ENCODE peak calls at places on chromosomes 11 and 22, in five cellular contexts. I is DND-41, K is body of pancreas, N is heart right ventricle, W is GM12878. A is an unnamed sample.

GRCh38 chr11:124538019-124538418 is 5.4 kb downstream of the OR8B12 start:
- DNase-seq in I (no peak), K (no peak), N (no peak), W (no peak), A (no peak)

GRCh38 chr11:94825111-94825880 is 57.1 kb downstream of the AMOTL1 start:
- DNase-seq in I (no peak), K (no peak), N (no peak), W (no peak), A (no peak)

GRCh38 chr11:114040706-114041211 is 18.8 kb upstream of the ZBTB16 start:
- DNase-seq in I (no peak), K (peak; percentile 56), N (no peak), W (no peak), A (no peak)

GRCh38 chr11:93059074-93059957 is 89.9 kb downstream of the MTNR1B start:
- DNase-seq in I (no peak), K (no peak), N (no peak), W (no peak), A (no peak)

GRCh38 chr11:46382644-46383403 is 1.4 kb downstream of the MDK start:
- DNase-seq in I (no peak), K (peak; percentile 40), N (no peak), W (no peak), A (no peak)

GRCh38 chr11:12121504-12121903 is 11.1 kb downstream of the MICAL2 start:
- DNase-seq in I (no peak), K (no peak), N (no peak), W (no peak), A (no peak)

GRCh38 chr11:131924446-131925240 is 554.2 kb downstream of the NTM start:
- DNase-seq in I (no peak), K (peak; percentile 61), N (no peak), W (no peak), A (no peak)

GRCh38 chr11:111135101-111135500 is 110.4 kb upstream of the POU2AF2 start:
- DNase-seq in I (no peak), K (no peak), N (no peak), W (no peak), A (no peak)

GRCh38 chr11:58392741-58393140 is 13.9 kb downstream of the OR5B3 start:
- DNase-seq in I (no peak), K (no peak), N (no peak), W (no peak), A (no peak)

GRCh38 chr11:45769960-45770359 is 35.0 kb upstream of the SLC35C1 start:
- DNase-seq in I (no peak), K (no peak), N (no peak), W (no peak), A (no peak)

GRCh38 chr11:120226714-120227113 is 13.2 kb upstream of the POU2F3 start:
- DNase-seq in I (no peak), K (no peak), N (no peak), W (no peak), A (no peak)

GRCh38 chr22:48799227-48799970 is 1028.3 kb downstream of the BRD1 start:
- DNase-seq in I (no peak), K (no peak), N (no peak), W (no peak), A (no peak)

GRCh38 chr11:3609416-3610265 is 32.2 kb downstream of the ART5 start:
- DNase-seq in I (peak; percentile 27), K (no peak), N (no peak), W (no peak), A (peak; percentile 14)

GRCh38 chr11:10496296-10496936 is 41.4 kb downstream of the AMPD3 start:
- DNase-seq in I (no peak), K (no peak), N (no peak), W (no peak), A (no peak)

GRCh38 chr22:29626497-29627195 is 23.2 kb downstream of the NF2 start:
- DNase-seq in I (no peak), K (no peak), N (no peak), W (no peak), A (no peak)

GRCh38 chr11:82701847-82702520 is 31.7 kb downstream of the FAM181B start:
- DNase-seq in I (peak; percentile 32), K (no peak), N (no peak), W (no peak), A (no peak)

GRCh38 chr22:49182416-49182815 is 645.3 kb downstream of the BRD1 start:
- DNase-seq in I (no peak), K (no peak), N (no peak), W (no peak), A (no peak)

GRCh38 chr22:25488244-25489020 is 76.0 kb upstream of the GRK3 start:
- DNase-seq in I (no peak), K (peak; percentile 88), N (peak; percentile 72), W (peak; percentile 26), A (no peak)

GRCh38 chr11:64742940-64743590 is 877 bp downstream of the RASGRP2 start:
- DNase-seq in I (peak; percentile 29), K (peak; percentile 70), N (peak; percentile 88), W (no peak), A (peak; percentile 56)

GRCh38 chr11:130121430-130121978 is 38.1 kb upstream of the ST14 start:
- DNase-seq in I (no peak), K (no peak), N (no peak), W (no peak), A (no peak)

GRCh38 chr11:833849-834311 is 1.1 kb downstream of the CD151 start:
- DNase-seq in I (no peak), K (no peak), N (no peak), W (no peak), A (no peak)

GRCh38 chr11:70556884-70557741 is 158.8 kb downstream of the CTTN start:
- DNase-seq in I (no peak), K (no peak), N (no peak), W (no peak), A (no peak)

GRCh38 chr11:85740464-85741400 is 54.7 kb upstream of the CCDC89 start:
- DNase-seq in I (no peak), K (no peak), N (no peak), W (no peak), A (no peak)

GRCh38 chr11:73950869-73951710 is at the start of gene DNAJB13:
- DNase-seq in I (peak; percentile 35), K (peak; percentile 49), N (no peak), W (peak; percentile 23), A (no peak)

GRCh38 chr22:44669725-44670027 is 32.3 kb upstream of the PRR5 start:
- DNase-seq in I (no peak), K (no peak), N (no peak), W (no peak), A (no peak)

GRCh38 chr11:77122576-77123212 is 5.4 kb upstream of the MYO7A start:
- DNase-seq in I (no peak), K (no peak), N (no peak), W (no peak), A (no peak)
- H3K4me3 ChIP-seq in I (no peak overlapping the region), K (no peak overlapping the region), N (no peak overlapping the region), W (no peak overlapping the region), A (no peak overlapping the region)

GRCh38 chr11:7555067-7555699 is 41.4 kb downstream of the PPFIBP2 start:
- DNase-seq in I (no peak), K (peak; percentile 78), N (peak; percentile 75), W (no peak), A (no peak)

GRCh38 chr11:7558046-7558445 is 44.2 kb downstream of the PPFIBP2 start:
- DNase-seq in I (no peak), K (no peak), N (no peak), W (no peak), A (no peak)

GRCh38 chr11:7563269-7563668 is 49.5 kb downstream of the PPFIBP2 start:
- DNase-seq in I (no peak), K (no peak), N (no peak), W (no peak), A (no peak)

GRCh38 chr11:7561562-7561961 is 47.8 kb downstream of the PPFIBP2 start:
- DNase-seq in I (no peak), K (no peak), N (no peak), W (no peak), A (no peak)

GRCh38 chr11:7559404-7560283 is 45.8 kb downstream of the PPFIBP2 start:
- DNase-seq in I (no peak), K (no peak), N (no peak), W (peak; percentile 30), A (no peak)
- H3K27ac ChIP-seq in I (no peak overlapping the region), K (no peak overlapping the region), N (no peak overlapping the region), W (peak overlapping the region; percentile 72), A (no peak overlapping the region)

DNA sequence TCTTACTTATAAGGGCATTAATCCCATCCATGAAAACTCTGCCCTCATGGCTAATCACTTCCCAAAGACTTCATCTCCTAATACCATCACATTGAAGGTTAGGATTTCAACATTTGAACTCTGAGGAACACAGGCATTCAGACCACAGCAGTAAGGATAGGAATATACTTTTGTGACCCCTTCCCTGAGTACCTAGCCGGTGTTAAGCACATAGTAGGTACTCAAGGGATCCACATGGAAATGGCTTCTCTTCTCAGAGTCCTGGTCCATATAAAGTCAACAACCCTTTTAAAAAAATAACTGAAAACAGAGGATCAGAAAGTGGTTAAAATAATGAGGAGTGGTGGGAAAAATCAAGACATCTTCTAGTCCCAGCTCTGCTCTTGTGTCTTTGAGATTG is 78.0 kb downstream of the TIMP3 start:
- DNase-seq in I (no peak), K (no peak), N (no peak), W (no peak), A (no peak)
- H3K4me3 ChIP-seq in I (no peak overlapping the region), K (no peak overlapping the region), N (no peak overlapping the region), W (no peak overlapping the region), A (no peak overlapping the region)

DNA sequence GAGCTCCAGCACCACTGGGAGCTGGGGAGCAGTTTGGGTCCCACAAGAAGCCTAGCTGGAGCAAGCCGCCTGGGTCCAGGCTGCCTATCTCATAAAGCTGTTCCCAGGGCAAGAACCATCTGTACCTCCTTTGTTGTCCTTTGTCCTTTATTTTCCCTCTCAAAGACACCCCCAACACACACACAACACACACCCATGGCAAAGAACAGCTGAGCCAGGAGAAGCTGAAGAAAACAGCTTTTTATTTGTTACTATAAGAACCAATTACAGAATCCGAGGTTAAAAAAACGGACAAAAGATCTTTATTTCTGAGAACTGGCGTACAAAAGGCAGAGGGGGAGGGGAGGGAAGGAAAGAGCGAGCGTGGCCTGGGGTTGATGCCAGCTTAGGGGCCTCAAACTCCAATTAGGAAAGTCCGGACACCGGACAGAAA is 1.7 kb upstream of the TUT1 start:
- DNase-seq in I (no peak), K (no peak), N (no peak), W (no peak), A (no peak)
- H3K27ac ChIP-seq in I (peak overlapping the region; percentile 79), K (peak overlapping the region; percentile 78), N (peak overlapping the region; percentile 97), W (no peak overlapping the region), A (peak overlapping the region; percentile 89)

GRCh38 chr22:19761500-19762314 is 1.1 kb downstream of the TBX1 start:
- DNase-seq in I (no peak), K (no peak), N (no peak), W (no peak), A (no peak)
- H3K4me3 ChIP-seq in I (no peak overlapping the region), K (no peak overlapping the region), N (peak overlapping the region; percentile 6), W (no peak overlapping the region), A (no peak overlapping the region)

DNA sequence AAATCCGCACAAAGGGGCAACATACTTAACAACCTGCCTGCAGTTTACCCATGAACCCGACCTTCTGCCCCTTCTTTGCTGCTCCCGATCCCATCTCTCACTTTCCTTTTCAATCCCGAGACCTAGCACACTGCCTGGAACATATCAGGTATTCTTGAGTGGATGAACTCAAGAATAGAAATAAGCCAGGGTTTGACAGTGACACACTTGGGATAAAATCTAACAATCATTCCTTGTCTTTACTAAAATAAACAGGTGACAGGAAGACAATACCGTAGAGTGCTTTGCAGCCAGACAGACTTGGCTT is 954 bp downstream of the UFD1 start:
- DNase-seq in I (no peak), K (no peak), N (no peak), W (no peak), A (no peak)
- H3K27ac ChIP-seq in I (peak overlapping the region; percentile 100), K (peak overlapping the region; percentile 96), N (peak overlapping the region; percentile 99), W (peak overlapping the region; percentile 97), A (peak overlapping the region; percentile 97)